ENCODE peak calls at places on chromosomes 6 and 20, in five cellular contexts. M is cardiac muscle cell; H is cardiac fibroblast; A is body of pancreas; J is CD8-positive, alpha-beta T cell. R is an unnamed sample.

GRCh38 chr6:160519603-160520042 is 144.5 kb downstream of the LPA start:
- DNase-seq in H (peak), M (no peak), J (no peak), A (no peak), R (no peak)

GRCh38 chr20:24891546-24892393 is 57.3 kb upstream of the CST7 start:
- DNase-seq in A (no peak), H (no peak), J (no peak), M (no peak), R (no peak)

GRCh38 chr6:7203939-7204338 is 96.2 kb downstream of the RREB1 start:
- DNase-seq in H (no peak), M (no peak), A (no peak), J (no peak), R (no peak)

GRCh38 chr6:26124550-26125014 is 37.4 kb downstream of the HFE start:
- DNase-seq in H (no peak), A (no peak), J (no peak), M (no peak), R (no peak)

GRCh38 chr6:34536959-34537848 is 18.9 kb downstream of the SPDEF start:
- DNase-seq in J (no peak), M (no peak), A (no peak), H (no peak), R (no peak)

GRCh38 chr6:144106206-144106605 is 10.8 kb upstream of the SF3B5 start:
- DNase-seq in H (no peak), J (no peak), A (no peak), M (peak), R (no peak)

GRCh38 chr6:144413418-144413817 is 128.3 kb downstream of the UTRN start:
- DNase-seq in M (no peak), H (peak), A (no peak), J (no peak), R (no peak)

GRCh38 chr20:58702161-58702510 is 9.5 kb downstream of the NPEPL1 start:
- DNase-seq in H (no peak), A (no peak), M (no peak), J (no peak), R (no peak)

GRCh38 chr6:83055366-83055964 is 10.2 kb downstream of the UBE3D start:
- DNase-seq in H (peak), A (peak), J (peak), M (peak), R (peak)

GRCh38 chr20:33648396-33649004 is 13.6 kb upstream of the C20orf144 start:
- DNase-seq in M (peak), H (peak), J (no peak), A (no peak), R (no peak)

GRCh38 chr6:7541175-7542064 is at the start of gene DSP:
- DNase-seq in H (no peak), J (peak), A (peak), M (peak), R (peak)

GRCh38 chr6:43803783-43804549 is 34.0 kb downstream of the VEGFA start:
- DNase-seq in A (peak), M (no peak), H (peak), J (no peak), R (no peak)

GRCh38 chr6:165002866-165003265 is 306.5 kb downstream of the C6orf118 start:
- DNase-seq in A (no peak), H (no peak), M (no peak), J (no peak), R (no peak)

GRCh38 chr20:10434467-10434831 is 427 bp upstream of the MKKS start:
- DNase-seq in M (peak), A (peak), H (peak), J (peak), R (peak)

GRCh38 chr6:21277601-21278043 is 315.9 kb upstream of the SOX4 start:
- DNase-seq in J (no peak), A (no peak), M (no peak), H (no peak), R (no peak)

GRCh38 chr6:158006821-158007570 is 25.3 kb downstream of the SYNJ2 start:
- DNase-seq in H (no peak), M (no peak), J (no peak), A (no peak), R (no peak)

GRCh38 chr6:30325150-30325872 is 1.4 kb upstream of the TRIM39 start:
- DNase-seq in H (peak), J (peak), M (no peak), A (peak), R (no peak)

GRCh38 chr6:157558049-157558448 is 177.1 kb downstream of the ZDHHC14 start:
- DNase-seq in J (no peak), M (peak), H (no peak), A (no peak), R (no peak)

GRCh38 chr6:24581084-24581669 is 64.8 kb downstream of the KIAA0319 start:
- DNase-seq in A (peak), M (peak), J (peak), H (peak), R (peak)

GRCh38 chr6:43200541-43200940 is 18.5 kb downstream of the CUL9 start:
- DNase-seq in A (no peak), H (no peak), M (no peak), J (no peak), R (no peak)

GRCh38 chr20:36792422-36792821 is 18.9 kb upstream of the DSN1 start:
- DNase-seq in A (no peak), H (peak), M (peak), J (no peak), R (no peak)

DNA sequence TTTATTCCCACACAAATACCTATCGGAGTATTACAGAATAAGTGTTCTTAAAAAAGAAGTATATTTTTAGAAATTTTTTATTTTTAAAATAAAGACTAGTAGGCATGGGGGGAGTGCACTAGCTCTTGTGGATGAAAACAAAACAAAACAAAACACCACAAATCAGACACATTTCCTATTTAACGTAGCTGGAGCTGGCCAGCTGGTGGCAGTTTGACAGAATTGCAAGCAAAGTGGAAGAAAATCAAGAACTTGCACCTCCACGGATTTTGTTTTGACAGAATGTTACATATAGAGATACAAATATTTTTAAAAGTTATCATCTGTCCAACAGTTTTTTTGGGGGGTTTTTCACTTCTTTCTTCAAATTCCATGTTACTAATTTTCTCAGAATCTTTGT is 63.6 kb upstream of the SNRPB2 start:
- DNase-seq in H (no peak), M (no peak), A (no peak), J (no peak), R (no peak)
- TF ChIP-seq CTCF in H (peak), M (no peak), A (no peak), J (no peak), R (peak)

GRCh38 chr6:75611702-75612375 is 10.2 kb downstream of the SENP6 start:
- DNase-seq in M (no peak), A (no peak), H (no peak), J (peak), R (no peak)
- TF ChIP-seq CTCF in M (no peak), A (no peak), H (no peak), J (no peak), R (no peak)

GRCh38 chr6:100460650-100461204 is 4.0 kb downstream of the SIM1 start:
- DNase-seq in A (no peak), J (no peak), H (no peak), M (no peak), R (no peak)
- TF ChIP-seq CTCF in A (peak), J (no peak), H (peak), M (peak), R (peak)

GRCh38 chr20:54197621-54198604 is 10.0 kb upstream of the PFDN4 start:
- DNase-seq in J (no peak), A (no peak), H (peak), M (no peak), R (no peak)
- TF ChIP-seq CTCF in J (no peak), A (no peak), H (peak), M (peak), R (no peak)

DNA sequence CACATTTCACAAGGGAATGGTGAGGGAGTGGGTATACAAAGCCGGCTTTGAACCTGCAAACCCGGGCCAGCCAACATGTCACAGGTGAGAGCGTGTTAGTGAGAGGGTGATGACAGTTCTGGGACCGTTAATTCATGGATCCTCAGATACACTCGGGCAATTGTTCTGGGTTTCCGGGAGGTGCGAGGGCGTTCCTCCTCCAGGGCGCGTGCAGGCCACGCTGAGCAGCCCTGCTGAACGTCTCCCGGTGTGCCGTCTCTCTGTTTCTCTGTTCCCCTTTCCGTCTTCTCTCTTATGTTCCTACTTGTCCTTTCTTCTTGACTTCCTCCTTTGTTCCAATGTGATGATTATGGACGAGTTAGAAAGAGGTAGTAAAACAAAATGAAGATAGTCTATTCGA is 130.0 kb upstream of the GMDS start:
- DNase-seq in A (no peak), M (no peak), J (no peak), H (no peak), R (no peak)
- TF ChIP-seq CTCF in A (no peak), M (no peak), J (no peak), H (no peak), R (no peak)

R was measured in mesothelial cell of epicardium.